ENCODE peak calls at places on chromosomes 2 and 18, in ten cellular contexts. V, T, G, Y, K, J, Q, W, B and L are unnamed samples.

GRCh38 chr18:61892683-61893303 is at the start of gene RNF152:
- DNase-seq in V (peak; percentile 54), T (peak; percentile 34), G (peak; percentile 29), Y (no peak), K (peak; percentile 55), J (peak; percentile 8), Q (no peak), W (no peak), B (no peak), L (peak; percentile 88)

GRCh38 chr2:173607601-173608311 is 253.1 kb downstream of the CDCA7 start:
- DNase-seq in V (peak; percentile 25), T (no peak), G (no peak), Y (no peak), K (no peak), J (no peak), Q (no peak), W (no peak), B (no peak), L (no peak)

GRCh38 chr18:24602156-24602555 is 141.7 kb downstream of the HRH4 start:
- DNase-seq in V (no peak), T (no peak), G (no peak), Y (no peak), K (no peak), J (no peak), Q (no peak), W (no peak), B (no peak), L (no peak)

GRCh38 chr18:23311346-23312103 is 141.6 kb upstream of the RIOK3 start:
- DNase-seq in V (no peak), T (peak; percentile 86), G (peak; percentile 93), Y (peak; percentile 75), K (no peak), J (no peak), Q (peak; percentile 76), W (no peak), B (no peak), L (peak; percentile 17)

GRCh38 chr2:120904825-120905224 is 169.2 kb downstream of the GLI2 start:
- DNase-seq in V (no peak), T (no peak), G (no peak), Y (no peak), K (no peak), J (no peak), Q (no peak), W (no peak), B (no peak), L (no peak)

GRCh38 chr2:43224131-43224570 is 2.3 kb downstream of the ZFP36L2 start:
- DNase-seq in V (peak; percentile 77), T (peak; percentile 61), G (peak; percentile 84), Y (no peak), K (peak; percentile 66), J (peak; percentile 84), Q (no peak), W (no peak), B (no peak), L (peak; percentile 91)

GRCh38 chr2:16168506-16169264 is 228.3 kb downstream of the MYCN start:
- DNase-seq in V (no peak), T (no peak), G (no peak), Y (no peak), K (no peak), J (no peak), Q (no peak), W (no peak), B (no peak), L (no peak)

GRCh38 chr2:219352448-219353023 is 20.0 kb upstream of the RESP18 start:
- DNase-seq in V (peak; percentile 74), T (peak; percentile 69), G (peak; percentile 65), Y (no peak), K (peak; percentile 80), J (peak; percentile 59), Q (no peak), W (no peak), B (no peak), L (peak; percentile 89)

GRCh38 chr2:218261424-218262273 is 834 bp downstream of the GPBAR1 start:
- DNase-seq in V (no peak), T (no peak), G (no peak), Y (no peak), K (no peak), J (no peak), Q (no peak), W (no peak), B (no peak), L (peak; percentile 80)

GRCh38 chr2:218262631-218263586 is 2.1 kb downstream of the GPBAR1 start:
- DNase-seq in V (no peak), T (no peak), G (no peak), Y (no peak), K (no peak), J (no peak), Q (no peak), W (no peak), B (no peak), L (peak; percentile 83)

GRCh38 chr2:218264773-218265601 is 4.2 kb downstream of the GPBAR1 start:
- DNase-seq in V (peak; percentile 81), T (no peak), G (no peak), Y (no peak), K (no peak), J (no peak), Q (no peak), W (no peak), B (no peak), L (no peak)

GRCh38 chr2:218265626-218266025 is 4.3 kb downstream of the AAMP start:
- DNase-seq in V (no peak), T (no peak), G (no peak), Y (no peak), K (no peak), J (no peak), Q (no peak), W (no peak), B (no peak), L (peak; percentile 82)

GRCh38 chr2:218263817-218264611 is 3.2 kb downstream of the GPBAR1 start:
- DNase-seq in V (no peak), T (no peak), G (no peak), Y (no peak), K (no peak), J (no peak), Q (no peak), W (no peak), B (no peak), L (no peak)
- TF ChIP-seq CTCF in V (no peak), T (no peak), G (peak; percentile 17), Y (no peak), K (no peak), J (no peak), Q (peak; percentile 33), W (no peak), B (no peak), L (no peak)

DNA sequence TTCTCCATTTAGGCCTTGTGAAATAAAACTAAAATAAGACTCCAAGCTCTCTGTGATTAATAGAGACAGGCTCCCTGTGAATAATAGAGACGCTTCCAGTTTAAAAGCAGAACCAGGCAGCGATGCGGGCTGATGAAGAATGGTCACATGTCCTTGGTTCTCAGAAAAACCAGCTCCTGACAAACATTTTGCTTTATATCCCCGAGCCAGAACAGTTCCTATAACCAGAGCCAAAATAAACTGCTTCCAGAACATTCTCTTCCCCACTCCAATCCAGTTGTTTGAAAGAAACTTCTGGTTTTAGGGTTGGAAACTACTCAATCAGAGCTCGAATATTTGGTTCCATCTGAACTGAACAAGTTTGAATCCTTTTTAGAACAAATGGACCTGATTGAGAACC is 213.7 kb downstream of the TSN start:
- DNase-seq in V (no peak), T (no peak), G (peak; percentile 2), Y (no peak), K (peak; percentile 41), J (no peak), Q (no peak), W (peak; percentile 4), B (no peak), L (peak; percentile 41)
- H3K4me3 ChIP-seq in V (no peak overlapping the region), T (no peak overlapping the region), G (no peak overlapping the region), Y (no peak overlapping the region), K (no peak overlapping the region), J (no peak overlapping the region), Q (no peak overlapping the region), W (no peak overlapping the region), B (no peak overlapping the region), L (no peak overlapping the region)

DNA sequence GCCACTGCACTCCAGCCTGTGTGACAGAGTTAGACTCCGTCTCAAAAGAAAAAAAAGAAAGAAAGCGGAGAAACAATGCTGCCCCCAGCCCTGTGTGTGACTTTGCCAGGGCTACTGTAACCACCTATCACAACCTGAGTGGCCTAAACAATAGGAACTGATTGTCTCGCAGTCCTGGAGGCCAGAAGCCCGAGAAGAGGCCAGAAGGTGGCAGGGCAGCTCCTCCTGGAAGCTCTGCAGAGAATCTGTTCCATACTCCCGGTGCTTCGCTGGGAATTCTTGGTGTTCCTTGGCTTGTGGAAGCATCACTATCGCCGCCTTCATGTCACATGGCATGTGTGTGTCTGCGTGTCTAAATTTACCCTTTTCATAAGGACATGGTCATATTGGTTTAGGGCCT is 14.4 kb upstream of the RAB17 start:
- DNase-seq in V (no peak), T (no peak), G (no peak), Y (no peak), K (no peak), J (no peak), Q (no peak), W (no peak), B (no peak), L (no peak)
- TF ChIP-seq CTCF in V (no peak), T (no peak), G (peak; percentile 23), Y (peak; percentile 55), K (no peak), J (peak; percentile 7), Q (peak; percentile 28), W (peak; percentile 37), B (no peak), L (no peak)

GRCh38 chr2:27071277-27071989 is at the start of gene OST4:
- DNase-seq in V (peak; percentile 94), T (peak; percentile 95), G (peak; percentile 93), Y (peak; percentile 55), K (peak; percentile 97), J (peak; percentile 96), Q (peak; percentile 84), W (peak; percentile 49), B (peak; percentile 89), L (peak; percentile 90)

GRCh38 chr2:27067385-27067784 is 4.1 kb downstream of the OST4 start:
- DNase-seq in V (no peak), T (no peak), G (no peak), Y (no peak), K (no peak), J (no peak), Q (no peak), W (no peak), B (no peak), L (no peak)

GRCh38 chr2:27069961-27070618 is 1.4 kb downstream of the OST4 start:
- DNase-seq in V (no peak), T (no peak), G (no peak), Y (no peak), K (no peak), J (no peak), Q (no peak), W (no peak), B (no peak), L (no peak)

GRCh38 chr2:27070653-27071276 is 689 bp downstream of the OST4 start:
- DNase-seq in V (no peak), T (no peak), G (no peak), Y (no peak), K (no peak), J (no peak), Q (no peak), W (no peak), B (no peak), L (no peak)

DNA sequence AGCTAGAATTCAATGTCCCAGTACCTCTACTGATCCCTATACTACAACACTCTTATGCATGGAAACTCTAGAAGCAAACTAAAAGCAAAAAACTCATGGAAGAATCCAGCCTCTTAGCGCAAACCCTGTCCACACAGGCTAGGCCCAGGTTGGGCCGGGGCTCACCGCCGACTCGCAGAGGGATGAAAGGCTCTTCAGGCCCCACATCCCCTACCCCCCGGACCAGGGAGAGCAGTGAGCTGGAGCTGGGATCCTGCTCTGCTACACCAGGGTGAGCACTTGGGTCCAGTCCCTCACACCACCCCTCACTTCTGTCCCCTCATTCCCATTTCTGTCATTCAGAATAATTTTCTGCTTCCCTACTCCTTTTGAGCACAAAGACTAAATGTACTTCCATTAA is 2.0 kb downstream of the OST4 start:
- DNase-seq in V (no peak), T (no peak), G (no peak), Y (no peak), K (no peak), J (no peak), Q (no peak), W (no peak), B (no peak), L (no peak)
- H3K4me3 ChIP-seq in V (no peak overlapping the region), T (no peak overlapping the region), G (no peak overlapping the region), Y (no peak overlapping the region), K (no peak overlapping the region), J (no peak overlapping the region), Q (peak overlapping the region; percentile 42), W (no peak overlapping the region), B (no peak overlapping the region), L (no peak overlapping the region)